ENCODE peak calls at places on chromosomes 7 and 10, in ten cellular contexts. M is left ventricle myocardium inferior, F is HCT116, O is lower lobe of right lung, E is heart right ventricle, N is OCI-LY7, H is lower leg skin, Y is PC-9, A is GM06990, R is psoas muscle. I is an unnamed sample.

GRCh38 chr10:24848169-24848688 is 104.2 kb downstream of the PRTFDC1 start:
- DNase-seq in M (no peak), F (no peak), O (no peak), E (no peak), N (no peak), H (no peak), Y (no peak), A (no peak), R (no peak), I (no peak)

GRCh38 chr7:120609136-120609753 is 248.7 kb downstream of the TSPAN12 start:
- DNase-seq in M (no peak), F (no peak), O (no peak), E (no peak), N (no peak), H (no peak), Y (no peak), A (no peak), R (no peak), I (no peak)

GRCh38 chr10:69455009-69455763 is 3.9 kb downstream of the TSPAN15 start:
- DNase-seq in M (no peak), F (no peak), O (no peak), E (no peak), N (no peak), H (no peak), Y (no peak), A (no peak), R (no peak), I (no peak)

GRCh38 chr7:81534996-81535395 is 234.9 kb downstream of the HGF start:
- DNase-seq in M (no peak), F (no peak), O (no peak), E (no peak), N (no peak), H (no peak), Y (no peak), A (no peak), R (no peak), I (no peak)

GRCh38 chr7:72025381-72025960 is 386.7 kb downstream of the CALN1 start:
- DNase-seq in M (no peak), F (no peak), O (no peak), E (no peak), N (no peak), H (peak; percentile 6), Y (no peak), A (no peak), R (no peak), I (no peak)

GRCh38 chr10:104072786-104073185 is 12.9 kb downstream of the COL17A1 start:
- DNase-seq in M (no peak), F (no peak), O (no peak), E (no peak), N (no peak), H (no peak), Y (no peak), A (no peak), R (no peak), I (no peak)

GRCh38 chr7:137772748-137773147 is 74.0 kb downstream of the DGKI start:
- DNase-seq in M (no peak), F (no peak), O (no peak), E (no peak), N (no peak), H (no peak), Y (no peak), A (no peak), R (no peak), I (no peak)

GRCh38 chr10:130099344-130099743 is 11.3 kb downstream of the C10orf143 start:
- DNase-seq in M (no peak), F (no peak), O (no peak), E (no peak), N (no peak), H (no peak), Y (no peak), A (no peak), R (no peak), I (no peak)

GRCh38 chr10:132606031-132606491 is 68.5 kb downstream of the INPP5A start:
- DNase-seq in M (no peak), F (no peak), O (no peak), E (no peak), N (no peak), H (peak; percentile 80), Y (no peak), A (no peak), R (no peak), I (no peak)
- TF ChIP-seq CTCF in M (no peak), F (no peak), O (no peak), E (no peak), N (no peak), H (no peak), Y (no peak), A (no peak), R (no peak), I (no peak)

GRCh38 chr10:126390324-126390723 is 2.0 kb upstream of the ADAM12 start:
- DNase-seq in M (no peak), F (no peak), O (no peak), E (no peak), N (no peak), H (no peak), Y (no peak), A (no peak), R (no peak), I (no peak)

GRCh38 chr10:126392068-126392467 is 3.8 kb upstream of the ADAM12 start:
- DNase-seq in M (no peak), F (no peak), O (no peak), E (no peak), N (no peak), H (no peak), Y (no peak), A (no peak), R (no peak), I (no peak)

GRCh38 chr10:126387041-126387908 is 1.0 kb downstream of the ADAM12 start:
- DNase-seq in M (peak; percentile 44), F (no peak), O (peak; percentile 63), E (peak; percentile 42), N (no peak), H (peak; percentile 91), Y (peak; percentile 79), A (peak; percentile 11), R (peak; percentile 55), I (no peak)

GRCh38 chr10:126391162-126391880 is 3.0 kb upstream of the ADAM12 start:
- DNase-seq in M (no peak), F (no peak), O (no peak), E (no peak), N (no peak), H (no peak), Y (no peak), A (no peak), R (no peak), I (no peak)

GRCh38 chr10:126387931-126388911 is at the start of gene ADAM12:
- DNase-seq in M (peak; percentile 49), F (no peak), O (no peak), E (peak; percentile 30), N (no peak), H (no peak), Y (peak; percentile 35), A (peak; percentile 12), R (peak; percentile 62), I (no peak)
- H3K4me3 ChIP-seq in M (peak within 1 kb of the TSS; percentile 63), F (no peak within 1 kb of the TSS), O (peak within 1 kb of the TSS; percentile 52), E (peak within 1 kb of the TSS; percentile 54), N (no peak within 1 kb of the TSS), H (peak within 1 kb of the TSS; percentile 22), Y (peak within 1 kb of the TSS; percentile 78), A (no peak within 1 kb of the TSS), R (peak within 1 kb of the TSS; percentile 56), I (peak within 1 kb of the TSS; percentile 46)

DNA sequence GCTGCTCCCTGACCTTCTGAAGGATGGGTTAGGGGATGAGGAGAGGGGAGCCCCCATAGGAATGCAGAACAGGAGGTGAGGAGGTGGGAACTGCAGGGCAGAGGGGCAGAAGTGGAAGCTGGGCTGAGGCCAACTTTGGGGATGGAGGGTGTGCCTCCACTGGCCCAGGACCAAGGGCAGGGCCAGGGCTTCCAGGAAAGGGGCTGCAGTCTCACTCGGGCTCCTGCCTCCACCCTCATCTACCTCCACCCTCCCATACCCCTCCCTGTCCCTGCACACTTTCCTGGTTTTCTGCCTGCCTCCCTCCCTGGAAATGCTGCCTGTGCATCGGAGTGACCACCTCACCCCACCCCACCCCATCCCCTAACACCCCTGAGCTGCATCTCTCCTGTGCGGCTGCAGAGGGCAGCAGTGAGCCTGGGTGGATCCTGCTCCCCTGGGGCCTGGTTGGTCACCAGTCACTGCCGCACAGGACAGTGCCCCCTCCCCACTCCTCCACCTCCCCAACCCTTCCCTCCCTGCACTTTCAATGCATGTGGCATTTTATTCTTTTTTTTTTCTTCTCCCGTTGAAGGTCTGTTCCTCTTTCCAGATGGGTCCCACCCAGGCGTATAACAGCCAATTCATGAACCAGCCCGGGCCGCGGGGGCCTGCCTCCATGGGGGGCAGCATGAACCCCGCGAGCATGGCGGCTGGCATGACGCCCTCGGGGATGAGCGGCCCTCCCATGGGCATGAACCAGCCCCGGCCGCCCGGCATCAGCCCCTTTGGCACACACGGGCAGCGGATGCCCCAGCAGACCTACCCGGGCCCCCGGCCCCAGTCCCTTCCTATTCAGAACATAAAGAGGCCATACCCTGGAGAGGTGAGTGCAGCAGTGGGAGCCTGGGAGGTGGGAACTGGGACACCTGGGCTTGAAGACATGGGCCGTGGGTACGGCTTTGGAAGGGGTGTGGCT is 54.2 kb upstream of the PPIF start:
- DNase-seq in M (no peak), F (no peak), O (no peak), E (no peak), N (peak; percentile 40), H (no peak), Y (no peak), A (no peak), R (no peak), I (no peak)
- TF ChIP-seq CTCF in M (peak; percentile 50), F (peak; percentile 38), O (peak; percentile 40), E (no peak), N (peak; percentile 71), H (no peak), Y (peak; percentile 73), A (peak; percentile 77), R (peak; percentile 28), I (peak; percentile 68)

GRCh38 chr7:64889686-64890162 is 13.3 kb upstream of the ZNF273 start:
- DNase-seq in M (no peak), F (no peak), O (no peak), E (no peak), N (no peak), H (peak; percentile 80), Y (no peak), A (no peak), R (no peak), I (no peak)

GRCh38 chr7:64888901-64889685 is 14.0 kb upstream of the ZNF273 start:
- DNase-seq in M (peak; percentile 31), F (no peak), O (peak; percentile 71), E (peak; percentile 36), N (no peak), H (peak; percentile 86), Y (peak; percentile 7), A (no peak), R (no peak), I (no peak)

GRCh38 chr7:64888561-64888900 is 14.5 kb upstream of the ZNF273 start:
- DNase-seq in M (no peak), F (no peak), O (no peak), E (no peak), N (no peak), H (no peak), Y (no peak), A (no peak), R (no peak), I (no peak)

GRCh38 chr7:64886956-64887545 is 16.0 kb upstream of the ZNF273 start:
- DNase-seq in M (no peak), F (no peak), O (no peak), E (no peak), N (no peak), H (peak; percentile 53), Y (no peak), A (no peak), R (no peak), I (no peak)

DNA sequence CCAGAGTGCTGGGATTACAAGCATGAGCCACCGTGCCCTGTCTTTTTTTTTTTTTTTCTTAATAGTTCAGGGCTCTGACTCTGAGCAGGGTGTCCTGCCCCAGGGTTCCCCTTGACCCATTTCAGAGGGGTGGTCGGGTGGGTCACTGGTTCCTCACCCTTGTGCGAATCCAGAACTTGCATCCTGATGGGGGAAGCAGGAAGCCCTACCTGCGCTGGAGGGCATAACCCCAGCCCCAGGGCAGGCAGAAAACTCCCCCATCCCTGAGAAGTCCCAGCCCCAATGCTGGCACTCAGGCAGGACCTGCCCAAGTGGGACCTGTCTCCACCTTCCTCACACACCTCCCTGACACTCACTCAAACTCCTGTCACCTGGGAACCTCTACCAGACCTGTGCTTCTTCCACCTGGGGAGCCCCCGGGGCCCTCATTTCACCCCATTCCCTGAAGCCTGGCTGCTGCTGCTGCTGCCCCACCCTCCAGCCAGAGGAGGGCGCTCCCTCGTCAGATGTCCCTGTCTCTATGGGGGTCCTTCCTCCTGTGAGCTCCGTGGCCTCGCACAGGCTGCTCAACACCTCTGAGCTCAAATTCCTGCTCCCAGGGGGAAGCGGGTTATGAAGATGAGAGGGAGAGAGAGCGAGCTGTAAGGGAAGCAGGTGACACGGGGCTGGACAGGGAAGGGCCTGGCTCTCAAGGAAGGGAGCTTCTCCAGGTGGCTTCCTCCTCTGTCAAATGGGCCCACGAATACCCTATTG is 15.1 kb upstream of the ZNF273 start:
- DNase-seq in M (no peak), F (no peak), O (peak; percentile 61), E (peak; percentile 31), N (peak; percentile 42), H (peak; percentile 86), Y (peak; percentile 14), A (no peak), R (no peak), I (no peak)
- H3K4me3 ChIP-seq in M (peak overlapping the region; percentile 70), F (no peak overlapping the region), O (peak overlapping the region; percentile 60), E (peak overlapping the region; percentile 61), N (no peak overlapping the region), H (no peak overlapping the region), Y (no peak overlapping the region), A (no peak overlapping the region), R (peak overlapping the region; percentile 66), I (no peak overlapping the region)

I was measured in LNCaP clone FGC.